ENCODE peak calls at places on chromosomes 2 and 18, in nine cellular contexts. K is choroid plexus epithelial cell; F is ELR; M is hippocampal formation; G is HT1080; D is astrocyte of the hippocampus; N is fibroblast of lung; X is stimulated activated CD4-positive, alpha-beta T cell treated with anti-CD3 and anti-CD28 coated beads, TNF-alpha, amount 100 ng/mL, for 4 hours; C is C1 segment of cervical spinal cord. Z is an unnamed sample.

GRCh38 chr2:70960833-70961647 is 17.4 kb upstream of the ANKRD53 start:
- DNase-seq in K (no peak), F (no peak), M (no peak), G (no peak), D (no peak), N (no peak), X (no peak), C (no peak), Z (peak; percentile 67)

GRCh38 chr2:112033600-112033999 is 21.5 kb upstream of the TMEM87B start:
- DNase-seq in K (peak; percentile 71), F (peak; percentile 46), M (no peak), G (peak; percentile 79), D (peak; percentile 30), N (peak; percentile 75), X (no peak), C (no peak), Z (no peak)

GRCh38 chr2:186325827-186326535 is 160.1 kb upstream of the ZC3H15 start:
- DNase-seq in K (no peak), F (no peak), M (no peak), G (no peak), D (no peak), N (no peak), X (no peak), C (no peak), Z (no peak)

GRCh38 chr18:75478996-75479870 is 51.7 kb upstream of the SMIM21 start:
- DNase-seq in K (peak; percentile 82), F (peak; percentile 73), M (no peak), G (peak; percentile 41), D (peak; percentile 70), N (peak; percentile 51), X (no peak), C (no peak), Z (peak; percentile 39)

GRCh38 chr18:53991202-53991601 is 233.3 kb downstream of the MBD2 start:
- DNase-seq in K (peak; percentile 88), F (peak; percentile 58), M (no peak), G (peak; percentile 71), D (peak; percentile 73), N (peak; percentile 85), X (no peak), C (no peak), Z (no peak)

GRCh38 chr2:237324446-237325236 is 89.3 kb downstream of the COL6A3 start:
- DNase-seq in K (peak; percentile 98), F (no peak), M (no peak), G (no peak), D (no peak), N (peak; percentile 53), X (no peak), C (no peak), Z (no peak)

GRCh38 chr2:43083710-43084698 is 142.4 kb downstream of the ZFP36L2 start:
- DNase-seq in K (no peak), F (peak; percentile 58), M (peak; percentile 58), G (peak; percentile 53), D (peak; percentile 45), N (peak; percentile 69), X (no peak), C (no peak), Z (peak; percentile 63)

GRCh38 chr2:58448065-58448507 is 207.0 kb upstream of the FANCL start:
- DNase-seq in K (peak; percentile 82), F (peak; percentile 86), M (peak; percentile 79), G (peak; percentile 84), D (peak; percentile 73), N (peak; percentile 72), X (no peak), C (no peak), Z (peak; percentile 52)

GRCh38 chr2:143725425-143725824 is 596.2 kb downstream of the ARHGAP15 start:
- DNase-seq in K (no peak), F (no peak), M (no peak), G (no peak), D (no peak), N (no peak), X (no peak), C (no peak), Z (no peak)

GRCh38 chr2:141455211-141455826 is 675.5 kb downstream of the LRP1B start:
- DNase-seq in K (no peak), F (no peak), M (no peak), G (no peak), D (no peak), N (no peak), X (no peak), C (no peak), Z (no peak)

GRCh38 chr2:68994864-68995263 is 18.1 kb upstream of the ANTXR1 start:
- DNase-seq in K (peak; percentile 82), F (peak; percentile 52), M (no peak), G (peak; percentile 80), D (peak; percentile 92), N (peak; percentile 94), X (no peak), C (no peak), Z (no peak)

GRCh38 chr2:226398580-226398979 is 401.0 kb downstream of the IRS1 start:
- DNase-seq in K (peak; percentile 78), F (no peak), M (no peak), G (no peak), D (peak; percentile 75), N (peak; percentile 30), X (no peak), C (no peak), Z (no peak)

GRCh38 chr2:172921538-172922236 is 154.0 kb upstream of the MAP3K20 start:
- DNase-seq in K (peak; percentile 72), F (peak; percentile 70), M (no peak), G (peak; percentile 39), D (peak; percentile 77), N (peak; percentile 78), X (no peak), C (no peak), Z (no peak)

GRCh38 chr18:74204543-74205152 is 56.3 kb downstream of the TIMM21 start:
- DNase-seq in K (no peak), F (peak; percentile 14), M (no peak), G (no peak), D (no peak), N (peak; percentile 15), X (no peak), C (no peak), Z (no peak)

GRCh38 chr2:86500325-86500724 is 59.2 kb downstream of the KDM3A start:
- DNase-seq in K (no peak), F (no peak), M (no peak), G (no peak), D (no peak), N (no peak), X (no peak), C (no peak), Z (no peak)

GRCh38 chr18:29083545-29083944 is 906.6 kb upstream of the CDH2 start:
- DNase-seq in K (peak; percentile 53), F (no peak), M (no peak), G (no peak), D (peak; percentile 27), N (no peak), X (no peak), C (no peak), Z (no peak)

GRCh38 chr2:10392951-10393647 is 55.0 kb downstream of the ODC1 start:
- DNase-seq in K (no peak), F (no peak), M (no peak), G (no peak), D (no peak), N (no peak), X (no peak), C (no peak), Z (peak; percentile 76)

GRCh38 chr18:12433829-12434540 is 26.3 kb downstream of the PRELID3A start:
- DNase-seq in K (no peak), F (no peak), M (no peak), G (no peak), D (no peak), N (no peak), X (no peak), C (no peak), Z (peak; percentile 63)

GRCh38 chr2:8219631-8220393 is 462.0 kb upstream of the ID2 start:
- DNase-seq in K (no peak), F (no peak), M (no peak), G (peak; percentile 29), D (no peak), N (no peak), X (no peak), C (no peak), Z (no peak)

GRCh38 chr2:46657042-46657504 is 177.7 kb downstream of the TMEM247 start:
- DNase-seq in K (peak; percentile 93), F (peak; percentile 72), M (no peak), G (peak; percentile 25), D (peak; percentile 25), N (no peak), X (no peak), C (no peak), Z (peak; percentile 55)

GRCh38 chr18:25279556-25279955 is 72.4 kb downstream of the ZNF521 start:
- DNase-seq in K (no peak), F (peak; percentile 12), M (no peak), G (no peak), D (no peak), N (peak; percentile 27), X (no peak), C (no peak), Z (no peak)

GRCh38 chr2:226077031-226077430 is 677.5 kb downstream of the NYAP2 start:
- DNase-seq in K (peak; percentile 48), F (peak; percentile 69), M (no peak), G (no peak), D (no peak), N (peak; percentile 30), X (no peak), C (no peak), Z (no peak)

GRCh38 chr2:61096438-61096837 is 30.8 kb downstream of the SANBR start:
- DNase-seq in K (no peak), F (no peak), M (no peak), G (no peak), D (no peak), N (no peak), X (no peak), C (no peak), Z (no peak)

GRCh38 chr2:3631851-3632659 is 25.9 kb upstream of the ALLC start:
- DNase-seq in K (no peak), F (no peak), M (no peak), G (no peak), D (no peak), N (no peak), X (no peak), C (no peak), Z (peak; percentile 37)

GRCh38 chr18:45221363-45221762 is 393.9 kb upstream of the SLC14A2 start:
- DNase-seq in K (no peak), F (peak; percentile 5), M (no peak), G (peak; percentile 77), D (peak; percentile 48), N (peak; percentile 74), X (no peak), C (no peak), Z (no peak)

GRCh38 chr2:163255086-163255485 is 416.5 kb upstream of the KCNH7 start:
- DNase-seq in K (peak; percentile 29), F (no peak), M (no peak), G (no peak), D (no peak), N (peak; percentile 55), X (no peak), C (no peak), Z (no peak)

GRCh38 chr2:65991332-65991731 is 443.6 kb upstream of the MEIS1 start:
- DNase-seq in K (no peak), F (no peak), M (no peak), G (no peak), D (no peak), N (no peak), X (no peak), C (no peak), Z (no peak)

GRCh38 chr2:172085460-172086159 is at the start of gene DLX1:
- DNase-seq in K (no peak), F (no peak), M (no peak), G (no peak), D (no peak), N (no peak), X (no peak), C (no peak), Z (peak; percentile 77)

GRCh38 chr2:35228584-35228983 is 1127.0 kb upstream of the CRIM1 start:
- DNase-seq in K (no peak), F (no peak), M (no peak), G (peak; percentile 14), D (peak; percentile 1), N (no peak), X (no peak), C (no peak), Z (peak; percentile 2)

GRCh38 chr2:26185304-26185928 is 12.5 kb downstream of the GAREM2 start:
- DNase-seq in K (no peak), F (no peak), M (no peak), G (no peak), D (no peak), N (no peak), X (no peak), C (no peak), Z (no peak)

GRCh38 chr2:88753833-88754584 is 62.5 kb downstream of the RPIA start:
- DNase-seq in K (peak; percentile 68), F (no peak), M (no peak), G (peak; percentile 22), D (no peak), N (no peak), X (no peak), C (no peak), Z (no peak)

Z was measured in H7.